ENCODE peak calls at places on chromosomes 2 and 18, in nine cellular contexts. O is type B pancreatic cell; U is naive B cell; R is GM03348; Q is HCT116; W is NCI-H1105; M is HFFc6; B is activated T-cell treated with anti-CD3 and anti-CD28 coated beads, Interleukin-2, amount 50 U/mL, for 1 hour; S is midbrain. P is an unnamed sample.

GRCh38 chr2:160968183-160968582 is 192.0 kb upstream of the TANK start:
- DNase-seq in O (no peak), U (no peak), R (no peak), Q (no peak), W (no peak), M (no peak), B (no peak), S (no peak), P (no peak)

GRCh38 chr2:72630767-72631166 is 195.1 kb downstream of the EXOC6B start:
- DNase-seq in O (no peak), U (no peak), R (no peak), Q (no peak), W (no peak), M (peak), B (no peak), S (no peak), P (no peak)

GRCh38 chr2:230762317-230762896 is 49.8 kb downstream of the CAB39 start:
- DNase-seq in O (no peak), U (no peak), R (no peak), Q (no peak), W (no peak), M (peak), B (no peak), S (no peak), P (no peak)

GRCh38 chr2:224261316-224261715 is 140.6 kb downstream of the FAM124B start:
- DNase-seq in O (no peak), U (no peak), R (no peak), Q (no peak), W (no peak), M (peak), B (no peak), S (no peak), P (no peak)

GRCh38 chr18:27073404-27073830 is 111.7 kb downstream of the CHST9 start:
- DNase-seq in O (no peak), U (no peak), R (no peak), Q (no peak), W (no peak), M (no peak), B (no peak), S (no peak), P (peak)

GRCh38 chr2:74461187-74462053 is 3.2 kb downstream of the WBP1 start:
- DNase-seq in O (no peak), U (no peak), R (no peak), Q (no peak), W (no peak), M (no peak), B (no peak), S (no peak), P (no peak)

GRCh38 chr2:240462704-240463273 is 27.3 kb downstream of the GPC1 start:
- DNase-seq in O (no peak), U (no peak), R (no peak), Q (no peak), W (no peak), M (no peak), B (no peak), S (no peak), P (no peak)

GRCh38 chr2:43269074-43269572 is 42.7 kb upstream of the ZFP36L2 start:
- DNase-seq in O (no peak), U (no peak), R (peak), Q (no peak), W (no peak), M (peak), B (no peak), S (no peak), P (no peak)

GRCh38 chr18:58212274-58212673 is 168.2 kb downstream of the NEDD4L start:
- DNase-seq in O (no peak), U (no peak), R (no peak), Q (no peak), W (no peak), M (no peak), B (no peak), S (no peak), P (no peak)

P was measured in GM20000.